ENCODE peak calls at places on chromosomes 1 and 21, in four cellular contexts. Q, S, O and Z are unnamed samples.

GRCh38 chr21:26909972-26910371 is 56.9 kb downstream of the ADAMTS5 start:
- DNase-seq in S (no peak), O (no peak), Q (peak; percentile 54), Z (peak; percentile 57)

GRCh38 chr1:49694251-49694827 is 329.4 kb downstream of the AGBL4 start:
- DNase-seq in O (no peak), Q (no peak), S (no peak), Z (no peak)

GRCh38 chr1:247324913-247325312 is 6.8 kb downstream of the ZNF496 start:
- DNase-seq in O (no peak), Q (no peak), S (no peak), Z (no peak)

GRCh38 chr1:198657550-198658064 is 18.8 kb downstream of the PTPRC start:
- DNase-seq in S (no peak), O (no peak), Q (no peak), Z (peak; percentile 23)

GRCh38 chr21:43731891-43732711 is 13.2 kb downstream of the PDXK start:
- DNase-seq in S (no peak), Q (no peak), O (no peak), Z (no peak)

GRCh38 chr1:30520461-30520860 is 202.9 kb downstream of the MATN1 start:
- DNase-seq in S (no peak), Q (no peak), O (no peak), Z (no peak)

GRCh38 chr1:71494163-71494562 is 413.3 kb upstream of the ZRANB2 start:
- DNase-seq in Q (no peak), S (no peak), O (no peak), Z (no peak)

GRCh38 chr21:43196789-43197188 is 28.0 kb downstream of the CRYAA start:
- DNase-seq in O (peak; percentile 29), S (no peak), Q (no peak), Z (no peak)

GRCh38 chr1:42380617-42381423 is at the start of gene RIMKLA:
- DNase-seq in S (no peak), O (peak; percentile 74), Q (peak; percentile 98), Z (no peak)

GRCh38 chr1:21115098-21115760 is 61.5 kb downstream of the EIF4G3 start:
- DNase-seq in O (no peak), Q (no peak), S (no peak), Z (no peak)

GRCh38 chr21:45108808-45109800 is 34.7 kb downstream of the ADARB1 start:
- DNase-seq in O (no peak), Q (no peak), S (no peak), Z (no peak)

GRCh38 chr1:48753293-48753692 is 23.4 kb downstream of the BEND5 start:
- DNase-seq in Q (no peak), O (no peak), S (no peak), Z (no peak)

GRCh38 chr1:208581252-208581651 is 337.1 kb upstream of the PLXNA2 start:
- DNase-seq in Q (no peak), S (no peak), O (no peak), Z (no peak)

GRCh38 chr21:46227811-46228344 is 696 bp downstream of the LSS start:
- DNase-seq in Q (no peak), O (peak; percentile 43), S (no peak), Z (peak; percentile 21)